ENCODE peak calls at places on chromosome 14, in six cellular contexts. Q, J, O, B, F and Y are unnamed samples.
A peak's percentile ranks its signal among the peaks of the same experiment; 100 is the strongest.

GRCh38 chr14:104460920-104461651 is 118.5 kb upstream of the C14orf180 start:
- DNase-seq in Q (no peak), J (no peak), O (no peak), B (no peak), F (no peak), Y (no peak)

GRCh38 chr14:61515436-61516124 is 179.7 kb upstream of the HIF1A start:
- DNase-seq in Q (no peak), J (no peak), O (no peak), B (no peak), F (no peak), Y (peak; percentile 54)

GRCh38 chr14:102798926-102799325 is 21.7 kb downstream of the TRAF3 start:
- DNase-seq in Q (no peak), J (no peak), O (no peak), B (no peak), F (no peak), Y (no peak)

GRCh38 chr14:31880935-31881334 is 196.2 kb upstream of the ARHGAP5 start:
- DNase-seq in Q (peak; percentile 12), J (no peak), O (no peak), B (peak; percentile 97), F (peak; percentile 83), Y (no peak)

GRCh38 chr14:44505588-44505987 is 1.5 kb downstream of the FSCB start:
- DNase-seq in Q (no peak), J (no peak), O (no peak), B (no peak), F (no peak), Y (no peak)

GRCh38 chr14:76936483-76936882 is 92.0 kb downstream of the IRF2BPL start:
- DNase-seq in Q (no peak), J (no peak), O (no peak), B (peak; percentile 57), F (no peak), Y (no peak)

GRCh38 chr14:85688024-85688423 is 158.1 kb downstream of the FLRT2 start:
- DNase-seq in Q (no peak), J (no peak), O (no peak), B (no peak), F (no peak), Y (no peak)

GRCh38 chr14:30240685-30241084 is 313.0 kb upstream of the PRKD1 start:
- DNase-seq in Q (no peak), J (no peak), O (no peak), B (no peak), F (no peak), Y (no peak)

GRCh38 chr14:86780461-86780860 is 1212.5 kb downstream of the GALC start:
- DNase-seq in Q (no peak), J (no peak), O (no peak), B (no peak), F (no peak), Y (no peak)

GRCh38 chr14:59631237-59631636 is 54.6 kb upstream of the CCDC175 start:
- DNase-seq in Q (no peak), J (no peak), O (no peak), B (no peak), F (no peak), Y (no peak)

GRCh38 chr14:75717729-75718128 is 56.7 kb downstream of the TTLL5 start:
- DNase-seq in Q (no peak), J (no peak), O (no peak), B (no peak), F (no peak), Y (peak; percentile 94)

GRCh38 chr14:74346341-74346740 is 1.9 kb upstream of the VRTN start:
- DNase-seq in Q (no peak), J (no peak), O (peak; percentile 13), B (no peak), F (no peak), Y (no peak)

GRCh38 chr14:74347795-74348100 is 523 bp upstream of the VRTN start:
- DNase-seq in Q (no peak), J (no peak), O (peak; percentile 25), B (no peak), F (no peak), Y (no peak)

GRCh38 chr14:74348241-74348734 is at the start of gene VRTN:
- DNase-seq in Q (no peak), J (no peak), O (no peak), B (no peak), F (no peak), Y (no peak)

GRCh38 chr14:74348735-74349463 is 628 bp downstream of the VRTN start:
- DNase-seq in Q (no peak), J (no peak), O (peak; percentile 54), B (no peak), F (no peak), Y (no peak)

GRCh38 chr14:74347096-74347794 is 1.0 kb upstream of the VRTN start:
- DNase-seq in Q (no peak), J (no peak), O (peak; percentile 16), B (no peak), F (no peak), Y (no peak)
- H3K4me3 ChIP-seq in Q (no peak overlapping the region), J (no peak overlapping the region), O (no peak overlapping the region), B (no peak overlapping the region), F (no peak overlapping the region), Y (no peak overlapping the region)

DNA sequence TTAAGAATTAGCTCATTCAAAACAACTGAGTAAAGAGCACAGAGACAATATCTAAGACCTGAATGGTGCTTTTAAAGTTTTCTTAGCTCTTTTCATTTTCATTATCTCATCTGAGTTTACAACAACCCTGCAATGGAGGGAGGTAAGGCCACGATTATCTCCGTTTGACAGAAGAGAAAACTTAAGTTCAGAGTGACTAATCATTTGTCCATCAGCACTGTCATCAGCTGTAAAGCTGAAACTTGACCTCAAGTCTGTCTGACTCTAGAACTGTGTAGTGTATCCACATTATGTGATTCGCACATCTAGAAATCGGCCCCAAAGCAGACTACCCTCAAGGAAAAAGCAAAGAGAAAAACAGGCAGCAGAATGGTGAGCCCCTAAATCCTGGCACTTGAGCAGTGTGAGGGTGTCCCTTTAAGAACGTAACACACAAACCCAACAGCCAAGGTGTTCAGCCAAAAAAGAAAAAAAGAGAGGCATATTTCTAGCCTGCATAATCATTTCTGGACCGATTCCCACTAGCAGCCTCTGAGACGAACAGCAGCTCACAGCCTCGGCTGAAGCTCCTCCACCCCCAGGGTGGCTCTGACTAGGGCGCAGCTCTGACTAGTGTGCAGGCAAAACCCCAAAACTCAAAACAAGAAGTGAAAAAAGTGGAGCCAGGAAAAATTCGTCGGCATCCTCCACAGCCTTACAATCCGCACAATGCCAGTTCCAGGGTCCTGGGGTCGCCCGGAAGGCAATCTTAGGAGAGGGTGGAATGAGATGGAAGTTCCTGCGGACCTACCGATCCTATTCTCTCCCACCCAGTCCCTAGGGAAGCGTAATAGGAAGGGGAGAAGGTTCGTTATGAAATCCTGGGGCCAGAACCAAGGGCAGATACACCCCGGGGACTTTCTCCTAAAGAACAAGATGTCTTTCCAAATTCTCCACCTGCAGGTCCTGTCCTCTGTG is 1.5 kb downstream of the STXBP6 start:
- DNase-seq in Q (no peak), J (no peak), O (no peak), B (peak; percentile 87), F (no peak), Y (no peak)
- H3K4me3 ChIP-seq in Q (no peak overlapping the region), J (peak overlapping the region; percentile 61), O (peak overlapping the region; percentile 62), B (peak overlapping the region; percentile 65), F (no peak overlapping the region), Y (no peak overlapping the region)

GRCh38 chr14:80996049-80996901 is 40.9 kb downstream of the TSHR start:
- DNase-seq in Q (peak; percentile 66), J (no peak), O (no peak), B (peak; percentile 72), F (peak; percentile 35), Y (peak; percentile 51)
- H3K4me3 ChIP-seq in Q (peak overlapping the region; percentile 10), J (no peak overlapping the region), O (no peak overlapping the region), B (no peak overlapping the region), F (no peak overlapping the region), Y (no peak overlapping the region)

DNA sequence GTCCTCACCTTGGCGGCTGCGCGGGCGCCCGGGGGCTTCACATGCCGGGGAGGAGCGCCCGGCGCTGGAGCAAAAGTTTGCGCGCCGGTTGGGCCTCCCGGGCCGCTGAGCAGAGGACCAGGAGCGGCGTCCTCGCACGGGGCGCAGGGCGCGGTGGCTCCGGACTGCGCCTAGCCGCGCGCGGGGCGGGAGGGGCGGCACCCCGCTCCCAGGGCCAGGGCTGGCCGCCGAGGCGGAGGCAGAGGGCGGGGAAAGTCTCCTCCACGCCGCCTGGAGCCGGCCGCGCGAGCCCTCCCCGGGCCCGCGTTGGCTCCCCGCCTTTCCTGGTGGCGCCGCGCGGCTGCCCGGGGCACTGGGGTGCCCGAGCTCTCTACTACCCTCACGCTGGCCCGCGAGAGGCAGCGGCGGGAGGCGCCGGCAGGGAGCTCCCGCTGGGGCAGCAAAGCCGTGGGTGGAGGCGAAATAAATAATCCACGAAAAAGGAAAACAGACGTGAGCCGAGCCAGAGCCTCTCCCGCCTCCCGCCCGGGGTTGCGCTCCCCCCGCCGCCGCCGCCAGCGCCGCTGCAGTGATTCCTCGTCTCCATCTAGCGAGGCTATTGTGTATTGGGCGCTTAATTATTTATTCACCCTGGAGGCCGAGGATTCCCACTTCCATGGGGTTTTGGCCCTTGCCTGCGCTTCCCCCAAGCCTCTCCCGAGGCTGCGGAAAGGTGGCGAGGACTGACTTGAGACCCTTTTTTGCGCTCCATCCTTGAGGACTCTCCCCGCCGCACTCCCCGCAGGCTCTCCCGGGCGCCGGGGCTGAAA is 476 bp upstream of the PRIMA1 start:
- DNase-seq in Q (no peak), J (no peak), O (no peak), B (no peak), F (no peak), Y (no peak)
- H3K4me3 ChIP-seq in Q (peak overlapping the region; percentile 59), J (peak overlapping the region; percentile 49), O (peak overlapping the region; percentile 37), B (no peak overlapping the region), F (peak overlapping the region; percentile 7), Y (peak overlapping the region; percentile 49)

DNA sequence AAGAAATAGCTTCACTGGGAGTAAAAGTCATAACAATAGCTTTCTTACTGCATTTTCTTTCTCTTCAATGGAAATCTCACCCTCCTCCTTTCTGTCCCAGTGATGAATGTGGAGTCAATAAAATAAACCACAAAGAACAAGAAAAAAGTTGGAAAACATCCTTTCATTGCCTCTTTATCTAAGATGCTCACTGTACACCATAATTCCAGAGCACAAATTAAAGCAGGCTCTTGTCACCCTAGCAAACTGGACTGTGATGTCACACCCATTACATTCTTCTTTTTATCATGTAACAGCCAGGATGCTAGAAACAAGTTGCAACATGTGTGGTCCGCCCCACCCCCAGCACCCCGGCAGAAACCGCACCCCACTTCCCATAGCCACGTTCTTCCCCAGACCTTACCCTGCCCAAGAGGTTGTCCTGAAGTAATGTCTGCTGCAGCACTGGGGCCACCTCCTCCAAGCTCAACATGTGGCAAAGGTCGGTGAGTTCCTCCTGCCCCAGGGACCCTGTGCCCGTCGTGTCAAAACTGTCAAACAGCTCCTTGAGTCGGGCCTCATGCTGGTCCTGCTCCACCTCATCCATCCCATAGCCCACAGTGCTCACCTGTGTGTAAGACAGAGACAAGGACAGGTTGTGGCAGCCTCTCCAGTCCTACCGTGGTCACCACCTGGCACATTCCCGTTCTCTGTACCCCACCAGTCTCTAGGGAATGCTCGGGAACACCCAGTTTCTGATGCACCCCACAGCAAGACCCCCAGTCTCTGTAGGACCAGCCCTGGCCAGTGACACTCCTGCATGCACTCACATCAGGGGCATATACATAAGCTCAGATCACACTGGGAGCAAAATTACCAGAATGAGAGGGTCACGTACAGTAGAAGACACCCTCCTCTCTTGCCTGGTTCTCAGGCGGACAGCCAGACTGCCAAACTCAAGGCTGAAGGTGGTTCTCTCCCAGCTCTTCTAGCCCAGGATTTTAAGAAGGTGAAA is 9.2 kb downstream of the NIN start:
- DNase-seq in Q (no peak), J (no peak), O (peak; percentile 76), B (no peak), F (no peak), Y (no peak)
- H3K4me3 ChIP-seq in Q (no peak overlapping the region), J (no peak overlapping the region), O (no peak overlapping the region), B (no peak overlapping the region), F (no peak overlapping the region), Y (no peak overlapping the region)

GRCh38 chr14:94770815-94771190 is 890 bp upstream of the GSC start:
- DNase-seq in Q (no peak), J (no peak), O (no peak), B (no peak), F (no peak), Y (no peak)
- H3K4me3 ChIP-seq in Q (no peak overlapping the region), J (no peak overlapping the region), O (no peak overlapping the region), B (no peak overlapping the region), F (no peak overlapping the region), Y (peak overlapping the region; percentile 62)